ENCODE peak calls at places on chromosome 19, in four cellular contexts. B, H, C and W are unnamed samples.

GRCh38 chr19:41307090-41307875 is 2.7 kb upstream of the CCDC97 start:
- DNase-seq in B (no peak), H (no peak), C (no peak), W (no peak)

GRCh38 chr19:6069268-6069771 is 41.0 kb downstream of the RFX2 start:
- DNase-seq in B (no peak), H (no peak), C (peak), W (peak)

GRCh38 chr19:42433503-42434260 is 6.5 kb upstream of the LIPE start:
- DNase-seq in B (peak), H (no peak), C (peak), W (peak)

GRCh38 chr19:38340927-38341326 is 5.3 kb downstream of the CATSPERG start:
- DNase-seq in B (no peak), H (no peak), C (no peak), W (no peak)

GRCh38 chr19:33524024-33524664 is 2.6 kb upstream of the PEPD start:
- DNase-seq in B (peak), H (no peak), C (no peak), W (no peak)

GRCh38 chr19:56595548-56595899 is 422 bp downstream of the ZNF71 start:
- DNase-seq in B (no peak), H (no peak), C (no peak), W (no peak)

GRCh38 chr19:51372649-51373504 is at the start of gene NKG7:
- DNase-seq in B (no peak), H (no peak), C (peak), W (no peak)

GRCh38 chr19:23440207-23440606 is 44.9 kb upstream of the ZNF91 start:
- DNase-seq in B (no peak), H (no peak), C (no peak), W (no peak)

GRCh38 chr19:45528149-45528743 is 21.0 kb downstream of the VASP start:
- DNase-seq in B (no peak), H (no peak), C (no peak), W (no peak)

GRCh38 chr19:55229145-55229788 is 704 bp upstream of the TMEM86B start:
- DNase-seq in B (no peak), H (no peak), C (no peak), W (no peak)

GRCh38 chr19:21750586-21751128 is 16.7 kb downstream of the ZNF100 start:
- DNase-seq in B (no peak), H (no peak), C (no peak), W (no peak)

GRCh38 chr19:50858896-50859295 is 4.2 kb downstream of the KLK3 start:
- DNase-seq in B (no peak), H (peak), C (peak), W (no peak)

GRCh38 chr19:17209126-17210036 is 5.8 kb upstream of the USE1 start:
- DNase-seq in B (no peak), H (no peak), C (peak), W (no peak)

GRCh38 chr19:52518646-52519045 is 8.8 kb upstream of the ZNF808 start:
- DNase-seq in B (no peak), H (no peak), C (no peak), W (no peak)

GRCh38 chr19:57830071-57830602 is at the start of gene ZNF587B:
- DNase-seq in B (peak), H (no peak), C (peak), W (peak)

GRCh38 chr19:53882391-53883050 is 524 bp downstream of the PRKCG start:
- DNase-seq in B (no peak), H (no peak), C (no peak), W (no peak)

GRCh38 chr19:53880716-53881481 is 1.1 kb upstream of the PRKCG start:
- DNase-seq in B (no peak), H (no peak), C (no peak), W (no peak)

GRCh38 chr19:53883231-53883661 is 1.2 kb downstream of the PRKCG start:
- DNase-seq in B (no peak), H (no peak), C (no peak), W (no peak)

GRCh38 chr19:53883741-53884140 is 1.7 kb downstream of the PRKCG start:
- DNase-seq in B (no peak), H (no peak), C (no peak), W (no peak)

DNA sequence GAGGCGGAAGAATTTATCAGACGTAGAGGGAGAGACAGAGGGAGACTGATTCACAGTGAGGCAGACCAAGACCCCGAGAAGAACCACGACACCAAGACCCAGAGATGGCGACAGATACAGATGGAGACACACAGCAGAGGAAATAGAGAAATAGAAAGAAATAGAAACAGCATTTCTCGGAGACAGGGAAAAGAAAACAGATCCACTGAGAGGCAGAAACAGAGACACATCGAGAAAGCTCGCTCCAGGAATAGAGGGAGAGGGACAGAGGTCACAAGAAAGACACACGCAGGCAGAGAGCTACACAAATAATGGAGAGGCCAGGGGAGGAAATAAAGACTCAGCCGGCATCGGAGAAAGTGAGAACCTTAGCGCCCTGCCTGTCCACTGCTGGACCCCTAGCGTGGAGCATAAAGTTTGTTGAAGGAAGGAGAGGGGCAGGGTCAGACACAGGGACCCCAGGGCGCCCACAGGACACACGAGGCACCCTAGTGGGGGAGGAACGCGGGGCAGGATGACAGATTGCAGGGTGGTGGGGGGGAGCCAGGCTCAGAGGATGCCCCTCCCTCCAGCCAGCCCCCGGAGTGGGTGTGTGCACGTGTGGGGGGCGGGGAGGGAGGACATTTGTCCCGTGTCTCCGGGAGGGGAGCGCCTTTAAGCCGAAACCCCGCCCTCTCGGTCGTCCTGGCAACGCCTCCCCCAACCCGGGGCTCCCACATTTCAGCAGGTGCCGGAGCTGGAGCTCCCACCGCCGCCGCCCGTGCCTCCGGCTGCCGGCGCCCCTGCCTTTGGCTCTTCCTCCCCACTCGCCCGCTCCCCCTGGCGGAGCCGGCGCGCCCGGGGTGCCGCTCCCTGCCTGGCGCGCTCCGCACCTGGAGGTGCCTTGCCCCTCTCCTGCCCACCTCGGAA is at the start of gene PRKCG:
- DNase-seq in B (no peak), H (no peak), C (peak), W (no peak)
- TF ChIP-seq CTCF in B (no peak), H (no peak), C (peak), W (no peak)

GRCh38 chr19:12484371-12485322 is at the start of gene ZNF709:
- DNase-seq in B (peak), H (peak), C (peak), W (peak)
- TF ChIP-seq POLR2A in B (peak), H (no peak), C (no peak), W (no peak)

GRCh38 chr19:15673176-15673654 is 328 bp downstream of the CYP4F12 start:
- DNase-seq in B (no peak), H (no peak), C (no peak), W (no peak)
- TF ChIP-seq CTCF in B (no peak), H (no peak), C (no peak), W (no peak)

GRCh38 chr19:30446844-30447243 is 74.7 kb downstream of the ZNF536 start:
- DNase-seq in B (no peak), H (no peak), C (no peak), W (no peak)
- TF ChIP-seq POLR2A in B (no peak), H (no peak), C (no peak), W (no peak)

GRCh38 chr19:18589380-18590272 is 1.0 kb downstream of the REX1BD start:
- DNase-seq in B (peak), H (no peak), C (peak), W (peak)
- TF ChIP-seq CTCF in B (peak), H (peak), C (peak), W (no peak)

DNA sequence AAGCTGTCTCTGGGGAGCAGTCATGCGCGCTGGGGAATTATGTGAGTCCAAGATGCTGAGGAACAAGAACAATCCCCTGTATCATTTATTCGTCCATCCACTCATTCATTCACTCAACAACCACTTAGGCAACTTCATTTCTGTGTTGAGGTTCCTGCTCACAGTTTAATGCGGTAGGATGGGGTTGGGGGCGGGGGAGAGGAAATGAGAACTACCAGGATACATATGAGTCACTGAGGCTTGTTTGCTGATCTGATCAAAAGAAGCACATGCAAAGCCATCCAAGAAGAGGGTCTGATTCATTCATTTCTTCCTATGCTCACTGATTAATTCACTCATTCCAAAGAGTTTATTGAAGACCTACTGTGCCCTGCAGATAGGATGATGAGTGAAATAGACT is 20.9 kb downstream of the ZNF536 start:
- DNase-seq in B (no peak), H (no peak), C (no peak), W (no peak)
- TF ChIP-seq POLR2A in B (no peak), H (no peak), C (no peak), W (no peak)

GRCh38 chr19:46992699-46993535 is 26.7 kb upstream of the NPAS1 start:
- DNase-seq in B (peak), H (no peak), C (no peak), W (no peak)

GRCh38 chr19:46984077-46985010 is 35.3 kb upstream of the NPAS1 start:
- DNase-seq in B (no peak), H (no peak), C (no peak), W (no peak)

GRCh38 chr19:46990998-46991676 is 28.5 kb upstream of the NPAS1 start:
- DNase-seq in B (peak), H (peak), C (peak), W (peak)

GRCh38 chr19:46985532-46986415 is 33.9 kb upstream of the NPAS1 start:
- DNase-seq in B (no peak), H (no peak), C (peak), W (no peak)

GRCh38 chr19:46988614-46989230 is 30.9 kb upstream of the NPAS1 start:
- DNase-seq in B (no peak), H (no peak), C (no peak), W (no peak)
- TF ChIP-seq CTCF in B (no peak), H (no peak), C (no peak), W (no peak)